ENCODE peak calls at places on chromosomes 12 and 14, in five cellular contexts. G is SK-N-SH, B is PC-3, M is GM12878, D is MM.1S. Q is an unnamed sample.

GRCh38 chr12:13088503-13088902 is 15.0 kb downstream of the GSG1 start:
- DNase-seq in G (no peak), B (no peak), M (no peak), D (no peak), Q (no peak)

GRCh38 chr12:48119834-48120195 is 651 bp downstream of the PFKM start:
- DNase-seq in G (peak), B (no peak), M (no peak), D (no peak), Q (no peak)

GRCh38 chr12:53984901-53985357 is at the start of gene HOXC10:
- DNase-seq in G (peak), B (peak), M (peak), D (peak), Q (peak)

GRCh38 chr12:7075931-7076330 is 15.4 kb downstream of the C1S start:
- DNase-seq in G (no peak), B (no peak), M (no peak), D (no peak), Q (no peak)

GRCh38 chr14:73467377-73467776 is 9.0 kb upstream of the NUMB start:
- DNase-seq in G (no peak), B (no peak), M (no peak), D (no peak), Q (no peak)

GRCh38 chr14:75486317-75486716 is 36.0 kb upstream of the BATF start:
- DNase-seq in G (no peak), B (no peak), M (no peak), D (no peak), Q (no peak)

GRCh38 chr14:68630081-68630571 is 162.7 kb downstream of the ZFP36L1 start:
- DNase-seq in G (no peak), B (no peak), M (no peak), D (no peak), Q (no peak)

GRCh38 chr14:34488528-34488927 is 26.5 kb upstream of the SPTSSA start:
- DNase-seq in G (no peak), B (no peak), M (no peak), D (no peak), Q (no peak)

GRCh38 chr12:108967869-108968540 is 52.9 kb downstream of the SVOP start:
- DNase-seq in G (no peak), B (peak), M (no peak), D (peak), Q (no peak)

GRCh38 chr14:20801726-20802125 is 918 bp downstream of the RNASE1 start:
- DNase-seq in G (no peak), B (no peak), M (no peak), D (no peak), Q (no peak)

GRCh38 chr14:96578619-96579018 is 76.4 kb downstream of the PAPOLA start:
- DNase-seq in G (no peak), B (no peak), M (no peak), D (no peak), Q (no peak)

GRCh38 chr14:71290301-71290700 is 383.0 kb downstream of the PCNX1 start:
- DNase-seq in G (no peak), B (peak), M (no peak), D (no peak), Q (no peak)

GRCh38 chr12:121167232-121167820 is 34.6 kb downstream of the P2RX7 start:
- DNase-seq in G (no peak), B (no peak), M (no peak), D (no peak), Q (no peak)

GRCh38 chr12:95286713-95287112 is 69.1 kb downstream of the VEZT start:
- DNase-seq in G (no peak), B (peak), M (no peak), D (no peak), Q (no peak)

GRCh38 chr12:129629901-129630300 is 273.9 kb downstream of the TMEM132D start:
- DNase-seq in G (no peak), B (no peak), M (no peak), D (no peak), Q (peak)

GRCh38 chr14:79947440-79947839 is 263.9 kb downstream of the DIO2 start:
- DNase-seq in G (no peak), B (no peak), M (no peak), D (no peak), Q (no peak)

GRCh38 chr12:12598864-12599263 is 12.8 kb upstream of the CREBL2 start:
- DNase-seq in G (no peak), B (no peak), M (no peak), D (no peak), Q (no peak)

GRCh38 chr14:71721791-71722190 is 210.4 kb upstream of the RGS6 start:
- DNase-seq in G (no peak), B (no peak), M (no peak), D (no peak), Q (no peak)

GRCh38 chr14:93173943-93174395 is 10.7 kb downstream of the MOAP1 start:
- DNase-seq in G (peak), B (peak), M (no peak), D (no peak), Q (no peak)

GRCh38 chr14:94372021-94372605 is 16.3 kb downstream of the SERPINA1 start:
- DNase-seq in G (no peak), B (no peak), M (no peak), D (no peak), Q (no peak)

GRCh38 chr14:55297611-55298323 is 26.5 kb downstream of the FBXO34 start:
- DNase-seq in G (no peak), B (peak), M (no peak), D (peak), Q (no peak)

DNA sequence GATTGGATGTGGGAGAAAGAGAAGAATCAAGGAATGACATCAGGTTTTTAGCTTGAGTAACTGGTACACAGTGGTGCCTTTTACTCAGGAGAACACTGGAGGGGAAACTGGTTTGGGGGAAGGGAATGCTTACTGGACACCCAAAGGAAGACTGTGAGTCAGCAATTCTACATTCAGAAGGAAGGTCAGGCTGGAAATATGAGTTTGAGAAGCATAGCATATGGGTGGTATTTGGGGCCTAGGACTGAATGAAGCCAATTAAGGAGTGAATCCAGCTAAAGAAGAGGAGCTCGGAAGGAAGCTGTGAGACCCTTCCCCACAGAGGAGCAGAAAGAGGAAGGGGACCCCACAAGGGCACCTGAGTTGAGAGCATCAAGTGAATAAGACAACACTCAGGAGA is 35.4 kb downstream of the DMAC2L start:
- DNase-seq in G (no peak), B (peak), M (no peak), D (no peak), Q (no peak)
- H3K4me2 ChIP-seq in G (no peak), B (peak), M (no peak), D (no peak), Q (no peak)

DNA sequence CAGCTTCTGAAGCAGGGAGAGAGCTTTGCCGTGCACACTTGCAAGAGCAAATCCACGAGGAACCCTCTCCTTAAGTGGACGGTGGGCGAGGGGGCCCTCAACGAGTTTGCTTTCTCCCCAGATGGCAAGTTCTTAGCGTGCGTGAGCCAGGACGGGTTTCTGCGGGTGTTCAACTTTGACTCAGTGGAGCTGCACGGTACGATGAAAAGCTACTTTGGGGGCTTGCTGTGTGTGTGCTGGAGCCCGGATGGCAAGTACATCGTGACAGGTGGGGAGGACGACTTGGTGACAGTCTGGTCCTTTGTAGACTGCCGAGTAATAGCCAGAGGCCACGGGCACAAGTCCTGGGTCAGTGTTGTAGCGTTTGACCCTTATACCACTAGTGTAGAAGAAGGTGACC is 69.0 kb downstream of the WDR20 start:
- DNase-seq in G (no peak), B (no peak), M (no peak), D (no peak), Q (no peak)
- H3K9ac ChIP-seq in G (no peak), B (no peak), M (no peak), D (no peak), Q (no peak)

GRCh38 chr12:32679910-32680217 is 763 bp downstream of the DNM1L start:
- DNase-seq in G (no peak), B (no peak), M (no peak), D (no peak), Q (no peak)

GRCh38 chr12:32686340-32686739 is 7.2 kb downstream of the DNM1L start:
- DNase-seq in G (no peak), B (no peak), M (no peak), D (no peak), Q (no peak)

GRCh38 chr12:32679091-32679909 is at the start of gene DNM1L:
- DNase-seq in G (peak), B (peak), M (peak), D (peak), Q (peak)

GRCh38 chr12:32680787-32681186 is 1.7 kb downstream of the DNM1L start:
- DNase-seq in G (no peak), B (no peak), M (no peak), D (no peak), Q (no peak)

DNA sequence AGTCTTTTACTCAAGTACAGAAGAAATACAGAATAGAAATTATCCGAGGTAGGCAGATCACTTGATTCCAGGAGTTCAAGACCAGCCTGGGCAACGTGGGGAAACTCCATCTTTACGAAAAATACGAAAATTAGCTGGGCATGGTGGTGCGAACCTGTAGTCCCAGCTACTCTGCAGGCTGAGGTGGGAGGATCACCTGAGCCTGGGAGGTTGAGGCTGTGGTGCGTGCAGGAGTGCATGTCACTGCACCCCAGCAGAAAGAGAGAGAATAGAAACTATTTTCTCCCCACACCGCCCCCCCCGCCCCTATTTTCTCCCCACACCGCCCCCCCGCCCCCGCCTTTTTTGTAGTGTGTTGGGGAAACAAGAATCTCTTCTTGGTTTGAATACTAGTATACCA is 2.2 kb downstream of the DNM1L start:
- DNase-seq in G (no peak), B (no peak), M (no peak), D (no peak), Q (no peak)
- H3K4me2 ChIP-seq in G (peak), B (peak), M (peak), D (peak), Q (peak)

DNA sequence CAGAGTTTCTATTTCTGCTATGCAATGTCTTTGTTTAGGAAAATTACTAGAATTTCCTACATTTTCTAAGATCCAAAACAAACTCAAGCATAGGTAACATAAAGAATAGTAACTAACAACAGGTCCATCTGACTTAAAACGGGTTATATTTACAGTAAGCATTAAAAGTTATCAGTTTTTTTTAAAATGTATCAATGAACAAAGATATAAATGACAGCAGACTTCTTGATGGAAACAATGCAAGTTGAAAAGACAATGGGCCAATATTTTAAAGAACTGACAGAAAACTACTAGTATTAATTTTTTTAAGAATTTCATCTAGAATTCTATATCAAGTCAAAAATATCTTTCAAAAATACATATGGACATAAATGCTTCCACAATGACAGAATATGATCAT is 367.1 kb upstream of the MGAT4C start:
- DNase-seq in G (no peak), B (no peak), M (no peak), D (no peak), Q (no peak)
- H3K9ac ChIP-seq in G (no peak), B (no peak), M (no peak), D (no peak), Q (no peak)

Q was measured in DND-41.